ENCODE peak calls at places on chromosomes 1 and 21, in ten cellular contexts. B is fibroblast of lung; A is IMR-90; L is neural crest cell; X is foreskin fibroblast; W is CD4-positive, alpha-beta T cell; R is GM13977; V is AG09309; Q is endodermal cell; S is right atrium auricular region. J is an unnamed sample.
A peak's percentile ranks its signal among the peaks of the same experiment; 100 is the strongest.

GRCh38 chr21:42698730-42699129 is 45.3 kb downstream of the PDE9A start:
- DNase-seq in Q (no peak), B (no peak), V (no peak), R (no peak), L (no peak), W (no peak), X (no peak), S (no peak), A (no peak), J (no peak)

GRCh38 chr1:214026985-214027384 is 39.2 kb downstream of the PROX1 start:
- DNase-seq in A (no peak), Q (peak; percentile 77), B (no peak), W (no peak), S (no peak), L (no peak), V (no peak), R (no peak), X (no peak), J (no peak)

GRCh38 chr1:118325545-118326225 is 140.7 kb upstream of the SPAG17 start:
- DNase-seq in Q (no peak), B (peak; percentile 59), W (no peak), A (no peak), S (no peak), L (no peak), R (no peak), V (no peak), X (no peak), J (no peak)

GRCh38 chr21:33419538-33420123 is 16.4 kb downstream of the IFNGR2 start:
- DNase-seq in X (peak; percentile 85), A (peak; percentile 76), R (no peak), W (no peak), B (no peak), Q (no peak), V (no peak), S (peak; percentile 68), L (no peak), J (no peak)

GRCh38 chr1:78619803-78620579 is at the start of gene IFI44L:
- DNase-seq in Q (no peak), A (peak; percentile 59), R (no peak), S (no peak), V (peak; percentile 39), X (peak; percentile 69), B (peak; percentile 62), L (no peak), W (peak; percentile 52), J (peak; percentile 18)

GRCh38 chr21:35252831-35253230 is 203.7 kb upstream of the RUNX1 start:
- DNase-seq in A (peak; percentile 61), S (no peak), B (peak; percentile 81), R (peak; percentile 12), L (no peak), Q (no peak), X (peak; percentile 59), W (no peak), V (peak; percentile 62), J (no peak)

GRCh38 chr1:76035053-76035452 is 39.5 kb upstream of the ST6GALNAC3 start:
- DNase-seq in W (no peak), L (no peak), V (no peak), R (no peak), B (no peak), A (peak; percentile 4), X (peak; percentile 5), S (no peak), Q (no peak), J (no peak)

GRCh38 chr1:3923378-3924185 is 23.5 kb upstream of the C1orf174 start:
- DNase-seq in L (no peak), Q (no peak), B (no peak), W (no peak), R (no peak), X (no peak), A (no peak), S (no peak), V (no peak), J (no peak)

GRCh38 chr1:48102766-48103165 is 105.6 kb upstream of the TRABD2B start:
- DNase-seq in V (no peak), X (no peak), W (no peak), A (no peak), S (no peak), B (no peak), R (no peak), L (no peak), Q (no peak), J (no peak)

GRCh38 chr1:48106049-48106448 is 108.9 kb upstream of the TRABD2B start:
- DNase-seq in Q (no peak), R (no peak), V (no peak), A (no peak), W (no peak), B (no peak), S (no peak), X (no peak), L (no peak), J (no peak)

GRCh38 chr1:48103495-48103894 is 106.3 kb upstream of the TRABD2B start:
- DNase-seq in X (no peak), R (no peak), W (no peak), S (no peak), V (no peak), L (no peak), B (no peak), A (no peak), Q (no peak), J (no peak)

GRCh38 chr1:48107516-48107915 is 110.3 kb upstream of the TRABD2B start:
- DNase-seq in W (no peak), B (no peak), X (no peak), A (no peak), L (no peak), S (no peak), Q (no peak), R (no peak), V (no peak), J (no peak)

DNA sequence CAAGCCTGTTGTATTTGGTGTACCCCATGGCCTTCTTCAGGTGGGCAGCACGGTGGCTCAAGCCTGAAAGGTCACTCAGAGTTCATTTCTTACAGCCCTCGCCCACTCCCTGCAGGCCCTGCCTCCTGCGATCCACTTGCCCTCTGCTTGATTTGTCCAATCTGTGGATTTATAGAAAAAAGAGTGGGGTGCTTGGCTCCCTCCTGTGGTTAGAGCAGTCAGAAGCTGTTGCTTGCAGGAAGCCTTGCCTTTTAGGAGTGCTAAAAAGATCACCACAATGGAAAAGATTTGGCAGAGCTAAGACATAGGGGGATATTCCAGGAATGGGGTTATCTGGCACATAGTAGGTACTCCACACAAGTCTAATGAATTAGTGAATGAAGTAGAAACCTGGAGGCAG is 108.0 kb upstream of the TRABD2B start:
- DNase-seq in S (no peak), A (no peak), W (no peak), L (no peak), V (no peak), B (no peak), X (no peak), Q (no peak), R (no peak), J (no peak)
- TF ChIP-seq CTCF in S (no peak), A (no peak), W (no peak), L (peak; percentile 15), V (no peak), B (peak; percentile 21), X (no peak), Q (peak; percentile 67), R (no peak), J (no peak)

GRCh38 chr1:31336687-31337467 is 36.0 kb downstream of the FABP3 start:
- DNase-seq in Q (no peak), L (no peak), A (no peak), X (no peak), S (no peak), W (no peak), V (no peak), B (no peak), R (no peak), J (no peak)

GRCh38 chr1:31335007-31335406 is 37.9 kb downstream of the FABP3 start:
- DNase-seq in W (no peak), L (no peak), B (peak; percentile 23), R (peak; percentile 33), A (peak; percentile 46), X (peak; percentile 15), S (no peak), V (peak; percentile 21), Q (peak; percentile 48), J (no peak)
- TF ChIP-seq CTCF in W (peak; percentile 30), L (peak; percentile 66), B (peak; percentile 63), R (peak; percentile 51), A (peak; percentile 51), X (peak; percentile 64), S (no peak), V (peak; percentile 64), Q (peak; percentile 78), J (no peak)

GRCh38 chr21:26912466-26912865 is 54.4 kb downstream of the ADAMTS5 start:
- DNase-seq in Q (no peak), R (no peak), V (no peak), S (no peak), B (no peak), X (no peak), L (no peak), W (no peak), A (no peak), J (no peak)

DNA sequence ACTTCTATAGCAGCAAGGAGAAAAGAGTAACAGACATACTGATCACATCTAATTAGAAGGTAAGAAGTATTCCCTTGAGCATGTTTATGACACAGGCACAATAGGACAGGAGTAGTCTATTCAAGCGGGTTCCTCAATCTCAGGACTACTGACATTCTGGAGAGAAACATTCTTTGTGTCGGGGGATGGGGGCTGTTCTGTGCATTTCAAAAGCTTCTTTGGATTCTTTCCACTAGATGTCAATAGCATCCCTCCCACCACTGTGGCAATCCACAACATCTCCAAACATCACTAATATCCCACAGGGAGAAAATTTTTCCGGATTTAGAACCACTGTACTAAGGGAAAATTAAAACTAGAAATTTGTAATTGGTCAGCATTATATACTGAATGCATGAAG is 56.9 kb downstream of the ADAMTS5 start:
- DNase-seq in B (no peak), S (no peak), W (no peak), R (no peak), Q (peak; percentile 82), A (no peak), L (no peak), V (no peak), X (no peak), J (no peak)
- TF ChIP-seq CTCF in B (peak; percentile 4), S (no peak), W (no peak), R (no peak), Q (peak; percentile 62), A (no peak), L (no peak), V (no peak), X (no peak), J (no peak)

GRCh38 chr1:21332691-21333449 is 42.6 kb upstream of the ECE1 start:
- DNase-seq in A (no peak), S (no peak), L (no peak), B (no peak), V (no peak), W (no peak), R (no peak), Q (no peak), X (no peak), J (no peak)

GRCh38 chr1:21335750-21336168 is 45.5 kb upstream of the ECE1 start:
- DNase-seq in B (no peak), W (no peak), L (no peak), Q (no peak), X (no peak), R (no peak), A (no peak), S (no peak), V (no peak), J (no peak)

GRCh38 chr1:21335088-21335678 is 44.9 kb upstream of the ECE1 start:
- DNase-seq in W (no peak), R (no peak), L (no peak), V (no peak), Q (no peak), A (no peak), B (no peak), X (no peak), S (no peak), J (no peak)

GRCh38 chr1:21333824-21334213 is 43.6 kb upstream of the ECE1 start:
- DNase-seq in R (no peak), S (no peak), W (no peak), A (no peak), L (no peak), X (no peak), B (no peak), Q (no peak), V (no peak), J (no peak)

DNA sequence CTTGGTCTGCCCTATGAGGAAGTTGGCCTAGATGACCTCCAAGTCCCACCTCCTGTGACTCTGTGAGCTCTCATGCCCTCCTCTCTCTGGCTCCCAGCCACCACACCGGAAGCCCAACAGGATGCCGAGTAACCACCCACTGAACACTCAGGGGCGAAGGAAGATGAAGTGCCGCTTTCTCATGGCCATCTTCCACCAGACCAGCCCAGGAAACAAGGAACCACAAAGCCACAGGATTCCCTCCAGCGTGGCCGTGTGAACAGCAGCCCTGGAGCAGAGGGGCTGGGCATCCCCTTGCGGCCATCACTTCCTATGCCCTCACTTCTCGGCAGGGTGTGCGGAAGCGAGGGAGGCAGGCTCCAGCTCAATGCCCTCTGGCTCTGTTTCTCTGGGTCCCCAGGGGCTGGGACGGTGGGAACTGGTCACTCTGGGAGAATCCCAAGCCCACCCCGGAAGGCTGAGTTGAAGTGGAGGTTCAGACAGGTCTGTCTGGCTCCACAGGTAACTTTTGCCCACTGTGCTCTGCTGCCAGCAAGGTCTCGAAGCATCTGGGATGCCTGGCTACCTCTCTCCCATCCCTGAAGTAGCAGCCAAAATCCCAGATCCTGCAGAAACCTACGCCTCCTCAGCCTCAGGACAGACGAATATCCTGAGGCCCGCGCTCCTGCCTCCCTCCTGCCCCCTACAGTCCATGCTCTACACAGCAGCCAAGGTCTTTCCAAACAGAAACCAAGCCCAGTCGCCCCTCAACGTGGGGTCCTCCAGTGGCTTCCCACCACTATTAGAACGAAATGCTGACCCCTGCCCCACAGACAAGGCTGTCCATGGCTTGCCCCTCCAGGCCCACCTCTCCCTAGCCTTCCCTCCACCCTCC is 44.2 kb upstream of the ECE1 start:
- DNase-seq in X (peak; percentile 89), S (peak; percentile 89), W (peak; percentile 64), R (peak; percentile 68), Q (peak; percentile 94), V (peak; percentile 76), B (peak; percentile 94), A (peak; percentile 86), L (peak; percentile 60), J (peak; percentile 59)
- TF ChIP-seq CTCF in X (peak; percentile 83), S (peak; percentile 54), W (peak; percentile 66), R (peak; percentile 81), Q (peak; percentile 88), V (peak; percentile 94), B (peak; percentile 97), A (peak; percentile 86), L (peak; percentile 67), J (peak; percentile 42)

J was measured in mesothelial cell of epicardium.